ENCODE peak calls at places on chromosome 13, in four cellular contexts. D is stimulated activated CD8-positive, alpha-beta memory T cell treated with anti-CD3 and anti-CD28 coated beads, Interleukin-15, amount 100 ng/mL, for 1 hour; F is MCF 10A; A is NCI-H2081. Q is an unnamed sample.

GRCh38 chr13:101155920-101156319 is 260.4 kb downstream of the NALCN start:
- DNase-seq in D (no peak), F (peak; percentile 20), A (no peak), Q (no peak)

GRCh38 chr13:42110410-42111155 is 62.1 kb downstream of the DGKH start:
- DNase-seq in D (peak; percentile 16), F (peak; percentile 82), A (peak; percentile 43), Q (peak; percentile 46)

GRCh38 chr13:74930402-74931165 is 551.4 kb downstream of the TBC1D4 start:
- DNase-seq in D (no peak), F (peak; percentile 77), A (no peak), Q (no peak)

GRCh38 chr13:92553470-92554114 is 673.0 kb upstream of the GPC6 start:
- DNase-seq in D (no peak), F (no peak), A (no peak), Q (no peak)

GRCh38 chr13:49292742-49293498 is 45.2 kb downstream of the CDADC1 start:
- DNase-seq in D (no peak), F (no peak), A (peak; percentile 31), Q (no peak)

GRCh38 chr13:73140804-73141203 is 82.0 kb downstream of the KLF5 start:
- DNase-seq in D (no peak), F (no peak), A (no peak), Q (no peak)

GRCh38 chr13:22757530-22758120 is 423.2 kb upstream of the SGCG start:
- DNase-seq in D (no peak), F (no peak), A (no peak), Q (no peak)

GRCh38 chr13:63107163-63107935 is 1691.7 kb upstream of the PCDH20 start:
- DNase-seq in D (no peak), F (peak; percentile 10), A (no peak), Q (no peak)

GRCh38 chr13:45179428-45179827 is 21.4 kb downstream of the KCTD4 start:
- DNase-seq in D (no peak), F (no peak), A (no peak), Q (no peak)

GRCh38 chr13:29522044-29522685 is 73.3 kb downstream of the SLC7A1 start:
- DNase-seq in D (no peak), F (peak; percentile 54), A (no peak), Q (no peak)

GRCh38 chr13:50909605-50910482 is at the start of gene RNASEH2B:
- DNase-seq in D (peak; percentile 29), F (peak; percentile 69), A (peak; percentile 68), Q (peak; percentile 82)

GRCh38 chr13:113528101-113528797 is 37.7 kb upstream of the DCUN1D2 start:
- DNase-seq in D (no peak), F (no peak), A (no peak), Q (no peak)

GRCh38 chr13:45257638-45258338 is 56.9 kb upstream of the KCTD4 start:
- DNase-seq in D (no peak), F (no peak), A (no peak), Q (no peak)

GRCh38 chr13:45321230-45321629 is 19.8 kb downstream of the TPT1 start:
- DNase-seq in D (no peak), F (no peak), A (no peak), Q (no peak)

GRCh38 chr13:78689011-78689410 is 30.1 kb upstream of the OBI1 start:
- DNase-seq in D (no peak), F (no peak), A (no peak), Q (no peak)

GRCh38 chr13:35857769-35858168 is 273.4 kb downstream of the DCLK1 start:
- DNase-seq in D (no peak), F (no peak), A (no peak), Q (no peak)

GRCh38 chr13:76379341-76380105 is 506.7 kb downstream of the KCTD12 start:
- DNase-seq in D (no peak), F (peak; percentile 28), A (no peak), Q (no peak)

GRCh38 chr13:75458696-75459422 is 23.1 kb downstream of the TBC1D4 start:
- DNase-seq in D (no peak), F (no peak), A (peak; percentile 66), Q (no peak)

GRCh38 chr13:73657821-73658540 is 476.2 kb downstream of the KLF12 start:
- DNase-seq in D (no peak), F (peak; percentile 17), A (peak; percentile 69), Q (no peak)

GRCh38 chr13:40109324-40109958 is 454.0 kb downstream of the COG6 start:
- DNase-seq in D (no peak), F (peak; percentile 94), A (no peak), Q (no peak)

GRCh38 chr13:51801631-51802099 is 2.3 kb downstream of the DHRS12 start:
- DNase-seq in D (no peak), F (peak; percentile 38), A (no peak), Q (no peak)

GRCh38 chr13:52734075-52734623 is 5.5 kb downstream of the CNMD start:
- DNase-seq in D (no peak), F (no peak), A (no peak), Q (no peak)